ENCODE peak calls at places on chromosomes 3 and 15, in eight cellular contexts. One of them, this sample, is unnamed.
A peak's percentile ranks its signal among the peaks of the same experiment; 100 is the strongest.

GRCh38 chr15:85587707-85588441 is 206.9 kb downstream of the KLHL25 start:
- DNase-seq in ascending aorta: no peak
- DNase-seq in activated naive CD4-positive, alpha-beta T cell: no peak
- DNase-seq in HFF-Myc: peak; percentile 7
- DNase-seq in NCI-H2029: no peak
- DNase-seq in NCI-H2081: no peak
- DNase-seq in NCI-H1092: no peak
- DNase-seq in HEK293T: no peak
- DNase-seq in this sample: no peak

GRCh38 chr15:77623008-77623877 is 9.5 kb downstream of the LINGO1 start:
- DNase-seq in NCI-H2081: no peak
- DNase-seq in ascending aorta: no peak
- DNase-seq in NCI-H2029: no peak
- DNase-seq in activated naive CD4-positive, alpha-beta T cell: no peak
- DNase-seq in NCI-H1092: no peak
- DNase-seq in HEK293T: no peak
- DNase-seq in HFF-Myc: no peak
- DNase-seq in this sample: no peak

GRCh38 chr3:14223595-14223994 is 45.0 kb downstream of the LSM3 start:
- DNase-seq in HEK293T: no peak
- DNase-seq in NCI-H2081: no peak
- DNase-seq in ascending aorta: no peak
- DNase-seq in NCI-H1092: no peak
- DNase-seq in HFF-Myc: no peak
- DNase-seq in activated naive CD4-positive, alpha-beta T cell: no peak
- DNase-seq in NCI-H2029: no peak
- DNase-seq in this sample: no peak

GRCh38 chr3:46242120-46242519 is at the start of gene CCR3:
- DNase-seq in NCI-H2081: no peak
- DNase-seq in HFF-Myc: no peak
- DNase-seq in NCI-H1092: no peak
- DNase-seq in ascending aorta: no peak
- DNase-seq in NCI-H2029: no peak
- DNase-seq in HEK293T: no peak
- DNase-seq in activated naive CD4-positive, alpha-beta T cell: no peak
- DNase-seq in this sample: no peak

GRCh38 chr15:51288143-51289065 is 50.0 kb downstream of the CYP19A1 start:
- DNase-seq in NCI-H1092: no peak
- DNase-seq in ascending aorta: no peak
- DNase-seq in HFF-Myc: no peak
- DNase-seq in NCI-H2029: no peak
- DNase-seq in HEK293T: no peak
- DNase-seq in activated naive CD4-positive, alpha-beta T cell: no peak
- DNase-seq in NCI-H2081: no peak
- DNase-seq in this sample: no peak

GRCh38 chr15:38563723-38564519 is 693 bp downstream of the RASGRP1 start:
- DNase-seq in HFF-Myc: no peak
- DNase-seq in ascending aorta: peak; percentile 15
- DNase-seq in activated naive CD4-positive, alpha-beta T cell: peak; percentile 74
- DNase-seq in NCI-H2029: no peak
- DNase-seq in NCI-H1092: no peak
- DNase-seq in NCI-H2081: peak; percentile 45
- DNase-seq in HEK293T: peak; percentile 57
- DNase-seq in this sample: no peak

GRCh38 chr3:40996382-40996781 is 202.9 kb upstream of the CTNNB1 start:
- DNase-seq in activated naive CD4-positive, alpha-beta T cell: no peak
- DNase-seq in ascending aorta: no peak
- DNase-seq in HEK293T: no peak
- DNase-seq in HFF-Myc: no peak
- DNase-seq in NCI-H2081: no peak
- DNase-seq in NCI-H2029: no peak
- DNase-seq in NCI-H1092: no peak
- DNase-seq in this sample: no peak

GRCh38 chr3:127473244-127474024 is 117.1 kb downstream of the TPRA1 start:
- DNase-seq in NCI-H1092: peak; percentile 32
- DNase-seq in activated naive CD4-positive, alpha-beta T cell: no peak
- DNase-seq in HEK293T: peak; percentile 62
- DNase-seq in ascending aorta: no peak
- DNase-seq in NCI-H2029: peak; percentile 15
- DNase-seq in NCI-H2081: peak; percentile 56
- DNase-seq in HFF-Myc: no peak
- DNase-seq in this sample: no peak

GRCh38 chr3:133097214-133097613 is 59.0 kb downstream of the TMEM108 start:
- DNase-seq in NCI-H1092: peak; percentile 51
- DNase-seq in activated naive CD4-positive, alpha-beta T cell: no peak
- DNase-seq in HFF-Myc: no peak
- DNase-seq in HEK293T: no peak
- DNase-seq in ascending aorta: no peak
- DNase-seq in NCI-H2081: peak; percentile 93
- DNase-seq in NCI-H2029: peak; percentile 30
- DNase-seq in this sample: peak; percentile 88

GRCh38 chr15:101179341-101180153 is 72.3 kb downstream of the CHSY1 start:
- DNase-seq in HFF-Myc: no peak
- DNase-seq in NCI-H2081: no peak
- DNase-seq in ascending aorta: no peak
- DNase-seq in NCI-H1092: no peak
- DNase-seq in activated naive CD4-positive, alpha-beta T cell: no peak
- DNase-seq in NCI-H2029: no peak
- DNase-seq in HEK293T: no peak
- DNase-seq in this sample: no peak

GRCh38 chr15:36177590-36178281 is 401.7 kb upstream of the CDIN1 start:
- DNase-seq in HEK293T: no peak
- DNase-seq in NCI-H2029: peak; percentile 33
- DNase-seq in activated naive CD4-positive, alpha-beta T cell: no peak
- DNase-seq in NCI-H1092: peak; percentile 12
- DNase-seq in NCI-H2081: peak; percentile 99
- DNase-seq in ascending aorta: no peak
- DNase-seq in HFF-Myc: peak; percentile 90
- DNase-seq in this sample: peak; percentile 54

GRCh38 chr3:101695779-101696372 is 9.4 kb upstream of the RPL24 start:
- DNase-seq in NCI-H2029: no peak
- DNase-seq in HFF-Myc: no peak
- DNase-seq in activated naive CD4-positive, alpha-beta T cell: no peak
- DNase-seq in NCI-H2081: no peak
- DNase-seq in ascending aorta: no peak
- DNase-seq in NCI-H1092: no peak
- DNase-seq in HEK293T: peak; percentile 15
- DNase-seq in this sample: no peak

GRCh38 chr15:51558421-51558820 is 64.2 kb downstream of the DMXL2 start:
- DNase-seq in NCI-H2029: no peak
- DNase-seq in HEK293T: no peak
- DNase-seq in HFF-Myc: no peak
- DNase-seq in NCI-H1092: no peak
- DNase-seq in ascending aorta: no peak
- DNase-seq in activated naive CD4-positive, alpha-beta T cell: no peak
- DNase-seq in NCI-H2081: no peak
- DNase-seq in this sample: no peak

GRCh38 chr3:160999268-160999667 is 105.9 kb downstream of the B3GALNT1 start:
- DNase-seq in NCI-H2081: no peak
- DNase-seq in NCI-H1092: no peak
- DNase-seq in ascending aorta: no peak
- DNase-seq in activated naive CD4-positive, alpha-beta T cell: no peak
- DNase-seq in HEK293T: no peak
- DNase-seq in NCI-H2029: no peak
- DNase-seq in HFF-Myc: no peak
- DNase-seq in this sample: no peak

GRCh38 chr3:41715376-41715775 is 246.5 kb downstream of the ULK4 start:
- DNase-seq in NCI-H2081: no peak
- DNase-seq in NCI-H2029: no peak
- DNase-seq in activated naive CD4-positive, alpha-beta T cell: no peak
- DNase-seq in ascending aorta: no peak
- DNase-seq in NCI-H1092: no peak
- DNase-seq in HFF-Myc: no peak
- DNase-seq in HEK293T: no peak
- DNase-seq in this sample: no peak

GRCh38 chr15:39472661-39473657 is 107.9 kb upstream of the THBS1 start:
- DNase-seq in HFF-Myc: peak; percentile 99
- DNase-seq in NCI-H2081: no peak
- DNase-seq in activated naive CD4-positive, alpha-beta T cell: no peak
- DNase-seq in NCI-H2029: no peak
- DNase-seq in NCI-H1092: no peak
- DNase-seq in HEK293T: no peak
- DNase-seq in ascending aorta: peak; percentile 57
- DNase-seq in this sample: no peak

GRCh38 chr3:196666001-196666867 is 26.7 kb downstream of the NRROS start:
- DNase-seq in activated naive CD4-positive, alpha-beta T cell: no peak
- DNase-seq in NCI-H1092: peak; percentile 17
- DNase-seq in ascending aorta: no peak
- DNase-seq in HEK293T: no peak
- DNase-seq in HFF-Myc: peak; percentile 31
- DNase-seq in NCI-H2029: peak; percentile 80
- DNase-seq in NCI-H2081: peak; percentile 90
- DNase-seq in this sample: peak; percentile 23

GRCh38 chr3:193605876-193606275 is 12.9 kb downstream of the OPA1 start:
- DNase-seq in HFF-Myc: no peak
- DNase-seq in NCI-H1092: no peak
- DNase-seq in activated naive CD4-positive, alpha-beta T cell: peak; percentile 1
- DNase-seq in ascending aorta: no peak
- DNase-seq in HEK293T: peak; percentile 36
- DNase-seq in NCI-H2081: peak; percentile 81
- DNase-seq in NCI-H2029: peak; percentile 74
- DNase-seq in this sample: no peak

GRCh38 chr3:58217209-58217811 is 6.5 kb upstream of the DNASE1L3 start:
- DNase-seq in activated naive CD4-positive, alpha-beta T cell: no peak
- DNase-seq in HEK293T: peak; percentile 76
- DNase-seq in NCI-H1092: peak; percentile 22
- DNase-seq in HFF-Myc: no peak
- DNase-seq in ascending aorta: peak; percentile 58
- DNase-seq in NCI-H2081: peak; percentile 39
- DNase-seq in NCI-H2029: peak; percentile 17
- DNase-seq in this sample: no peak

GRCh38 chr3:86830566-86830965 is 160.4 kb downstream of the VGLL3 start:
- DNase-seq in NCI-H1092: no peak
- DNase-seq in NCI-H2029: no peak
- DNase-seq in ascending aorta: no peak
- DNase-seq in NCI-H2081: no peak
- DNase-seq in activated naive CD4-positive, alpha-beta T cell: no peak
- DNase-seq in HFF-Myc: no peak
- DNase-seq in HEK293T: no peak
- DNase-seq in this sample: no peak

GRCh38 chr3:39109086-39109485 is 1.6 kb downstream of the TTC21A start:
- DNase-seq in HEK293T: no peak
- DNase-seq in activated naive CD4-positive, alpha-beta T cell: no peak
- DNase-seq in ascending aorta: no peak
- DNase-seq in NCI-H2081: no peak
- DNase-seq in NCI-H1092: no peak
- DNase-seq in NCI-H2029: no peak
- DNase-seq in HFF-Myc: no peak
- DNase-seq in this sample: no peak

GRCh38 chr3:13715167-13715954 is 164.5 kb downstream of the WNT7A start:
- DNase-seq in NCI-H2081: no peak
- DNase-seq in NCI-H2029: no peak
- DNase-seq in HEK293T: peak; percentile 1
- DNase-seq in ascending aorta: no peak
- DNase-seq in NCI-H1092: no peak
- DNase-seq in activated naive CD4-positive, alpha-beta T cell: no peak
- DNase-seq in HFF-Myc: no peak
- DNase-seq in this sample: no peak

GRCh38 chr15:68307131-68307928 is 29.8 kb downstream of the FEM1B start:
- DNase-seq in NCI-H2029: no peak
- DNase-seq in HFF-Myc: no peak
- DNase-seq in activated naive CD4-positive, alpha-beta T cell: no peak
- DNase-seq in HEK293T: no peak
- DNase-seq in NCI-H1092: no peak
- DNase-seq in ascending aorta: no peak
- DNase-seq in NCI-H2081: no peak
- DNase-seq in this sample: no peak

GRCh38 chr3:157128771-157129671 is 30.9 kb downstream of the CCNL1 start:
- DNase-seq in NCI-H2029: no peak
- DNase-seq in activated naive CD4-positive, alpha-beta T cell: no peak
- DNase-seq in HEK293T: no peak
- DNase-seq in NCI-H2081: no peak
- DNase-seq in NCI-H1092: no peak
- DNase-seq in ascending aorta: no peak
- DNase-seq in HFF-Myc: no peak
- DNase-seq in this sample: no peak

GRCh38 chr3:111915905-111916304 is 56.8 kb downstream of the PHLDB2 start:
- DNase-seq in NCI-H2081: no peak
- DNase-seq in activated naive CD4-positive, alpha-beta T cell: no peak
- DNase-seq in NCI-H2029: no peak
- DNase-seq in HFF-Myc: no peak
- DNase-seq in NCI-H1092: no peak
- DNase-seq in HEK293T: no peak
- DNase-seq in ascending aorta: no peak
- DNase-seq in this sample: no peak

GRCh38 chr3:65233561-65233960 is 545.8 kb upstream of the ADAMTS9 start:
- DNase-seq in HEK293T: no peak
- DNase-seq in HFF-Myc: no peak
- DNase-seq in NCI-H2081: no peak
- DNase-seq in NCI-H2029: no peak
- DNase-seq in activated naive CD4-positive, alpha-beta T cell: no peak
- DNase-seq in NCI-H1092: no peak
- DNase-seq in ascending aorta: no peak
- DNase-seq in this sample: no peak

GRCh38 chr3:143302638-143303171 is 183.1 kb downstream of the CHST2 start:
- DNase-seq in activated naive CD4-positive, alpha-beta T cell: no peak
- DNase-seq in ascending aorta: no peak
- DNase-seq in NCI-H2029: no peak
- DNase-seq in NCI-H2081: peak; percentile 36
- DNase-seq in HEK293T: no peak
- DNase-seq in NCI-H1092: no peak
- DNase-seq in HFF-Myc: peak; percentile 72
- DNase-seq in this sample: no peak

GRCh38 chr3:169760479-169760878 is 4.4 kb downstream of the TERC start:
- DNase-seq in ascending aorta: no peak
- DNase-seq in HEK293T: no peak
- DNase-seq in activated naive CD4-positive, alpha-beta T cell: no peak
- DNase-seq in HFF-Myc: peak; percentile 35
- DNase-seq in NCI-H2029: no peak
- DNase-seq in NCI-H1092: no peak
- DNase-seq in NCI-H2081: no peak
- DNase-seq in this sample: no peak

GRCh38 chr15:71115567-71116351 is 488 bp downstream of the THSD4 start:
- DNase-seq in HEK293T: peak; percentile 62
- DNase-seq in ascending aorta: no peak
- DNase-seq in activated naive CD4-positive, alpha-beta T cell: no peak
- DNase-seq in NCI-H2029: no peak
- DNase-seq in NCI-H2081: peak; percentile 46
- DNase-seq in HFF-Myc: no peak
- DNase-seq in NCI-H1092: no peak
- DNase-seq in this sample: no peak

GRCh38 chr3:148205945-148206845 is 491.5 kb upstream of the AGTR1 start:
- DNase-seq in HFF-Myc: peak; percentile 36
- DNase-seq in ascending aorta: no peak
- DNase-seq in NCI-H2081: no peak
- DNase-seq in NCI-H1092: no peak
- DNase-seq in NCI-H2029: no peak
- DNase-seq in activated naive CD4-positive, alpha-beta T cell: no peak
- DNase-seq in HEK293T: no peak
- DNase-seq in this sample: no peak

GRCh38 chr3:123678108-123678511 is 93.3 kb upstream of the HACD2 start:
- DNase-seq in NCI-H2029: no peak
- DNase-seq in HFF-Myc: peak; percentile 49
- DNase-seq in ascending aorta: no peak
- DNase-seq in NCI-H1092: no peak
- DNase-seq in NCI-H2081: no peak
- DNase-seq in HEK293T: no peak
- DNase-seq in activated naive CD4-positive, alpha-beta T cell: no peak
- DNase-seq in this sample: no peak